ENCODE peak calls at places on chromosomes 4 and X, in six cellular contexts. K, U, J, R, Y and I are unnamed samples. For H3K27me3 and H3K9me3, the result is how much of the 10 kb centered on the place peaks cover.

GRCh38 chrX:42748067-42748850 is 29.7 kb downstream of the PPP1R2C start:
- DNase-seq in R (no peak), Y (no peak), K (no peak), U (no peak), J (no peak), I (no peak)

GRCh38 chr4:75895744-75896314 is 6.4 kb downstream of the PPEF2 start:
- DNase-seq in J (no peak), R (peak), U (no peak), Y (no peak), K (peak), I (no peak)

GRCh38 chrX:87265518-87265917 is 252.1 kb upstream of the KLHL4 start:
- DNase-seq in K (no peak), R (no peak), U (no peak), J (no peak), Y (no peak), I (no peak)

GRCh38 chr4:129342820-129343219 is 246.9 kb downstream of the C4orf33 start:
- DNase-seq in Y (no peak), K (no peak), U (no peak), R (no peak), J (no peak), I (no peak)

GRCh38 chr4:89847571-89848325 is 10.8 kb upstream of the SNCA start:
- DNase-seq in J (no peak), Y (no peak), U (no peak), K (no peak), R (no peak), I (no peak)

GRCh38 chrX:39883664-39884063 is 214.1 kb downstream of the BCOR start:
- DNase-seq in U (no peak), Y (no peak), R (peak), K (no peak), J (no peak), I (no peak)

GRCh38 chr4:53315300-53315699 is 50.6 kb downstream of the SCFD2 start:
- DNase-seq in K (no peak), Y (no peak), J (no peak), U (no peak), R (no peak), I (no peak)

GRCh38 chr4:151658959-151659593 is 101.7 kb downstream of the GATB start:
- DNase-seq in Y (no peak), R (no peak), J (no peak), K (no peak), U (no peak), I (no peak)

GRCh38 chr4:137572647-137573046 is 40.4 kb upstream of the PCDH18 start:
- DNase-seq in U (no peak), J (no peak), R (no peak), K (no peak), Y (no peak), I (no peak)

GRCh38 chr4:41305486-41305885 is 48.8 kb downstream of the UCHL1 start:
- DNase-seq in J (no peak), Y (no peak), U (no peak), R (no peak), K (no peak), I (no peak)

GRCh38 chr4:189547537-189547936 is 393.1 kb upstream of the FRG1 start:
- DNase-seq in R (no peak), J (no peak), U (no peak), K (no peak), Y (no peak), I (no peak)

GRCh38 chr4:1401409-1402020 is 4.7 kb downstream of the NKX1-1 start:
- DNase-seq in K (no peak), Y (no peak), R (no peak), U (no peak), J (peak), I (peak)

DNA sequence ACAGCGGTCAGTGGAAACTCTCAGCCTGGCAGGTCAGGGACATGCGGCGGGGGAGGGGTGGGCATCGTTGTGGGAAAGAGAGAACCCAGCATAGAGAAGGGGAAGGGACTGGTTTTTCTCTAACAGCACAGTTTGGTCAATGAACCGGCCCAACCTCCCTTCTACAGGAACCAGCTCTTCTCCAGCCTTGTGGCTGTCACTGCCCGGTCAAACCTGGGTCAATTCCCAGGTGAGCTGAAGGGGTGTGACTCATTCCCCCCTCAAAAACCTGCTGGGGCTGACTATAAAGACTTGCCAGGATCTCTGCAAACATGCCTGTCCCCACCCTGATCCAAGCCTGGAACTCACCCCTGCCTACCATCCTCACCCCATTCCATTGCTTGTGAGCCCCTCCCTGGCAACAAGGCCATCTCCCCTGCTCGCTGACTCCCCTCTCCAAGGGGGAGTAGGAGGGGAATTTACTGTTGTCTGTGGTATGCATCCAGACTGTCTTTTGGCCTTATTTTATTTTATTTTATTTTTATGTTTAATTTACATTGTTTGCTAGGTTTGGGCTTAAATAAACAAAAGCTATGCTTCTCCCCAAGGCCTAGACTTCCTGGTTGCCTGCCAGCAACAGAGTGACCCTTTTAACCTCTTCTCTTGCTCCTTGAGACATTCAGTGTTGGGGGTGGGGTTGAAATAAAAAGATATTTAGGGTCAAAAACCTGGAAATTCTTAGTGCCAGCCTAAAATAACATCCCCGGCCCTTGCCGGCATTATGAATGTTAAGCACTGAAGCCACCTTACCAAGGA is 49.6 kb downstream of the TSC22D3 start:
- DNase-seq in Y (no peak), J (no peak), U (no peak), K (no peak), R (no peak), I (no peak)
- H3K27ac ChIP-seq in Y (peak), J (peak), U (no peak), K (no peak), R (no peak), I (no peak)

GRCh38 chr4:174789666-174790065 is 39.4 kb downstream of the GLRA3 start:
- DNase-seq in Y (no peak), R (no peak), U (no peak), K (no peak), J (no peak), I (no peak)

GRCh38 chr4:174794706-174795105 is 34.3 kb downstream of the GLRA3 start:
- DNase-seq in J (no peak), K (no peak), U (no peak), R (no peak), Y (no peak), I (no peak)
- H3K27me3 ChIP-seq in J (under half), K (under half), U (under half), R (under half), Y (under half), I (under half)

DNA sequence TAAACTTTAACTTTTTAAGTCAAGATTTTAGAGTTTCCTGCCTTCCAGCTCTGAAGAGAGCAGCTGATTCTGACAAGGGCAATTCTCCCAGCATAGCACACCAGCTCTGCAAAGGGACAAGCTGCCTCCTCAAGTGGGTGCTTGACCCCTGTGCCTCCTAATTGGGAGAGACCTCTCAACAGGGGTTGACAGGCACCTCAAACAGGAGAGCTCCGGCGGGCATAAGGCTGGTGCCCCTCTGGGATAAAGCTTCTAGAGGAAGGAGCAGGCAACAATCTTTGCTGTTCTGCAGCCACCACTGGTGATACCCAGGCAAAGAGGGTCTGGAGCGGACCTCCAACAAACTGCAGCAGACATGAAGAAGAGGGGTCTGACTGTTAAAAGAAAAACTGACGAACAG is 872.9 kb upstream of the PCDH10 start:
- DNase-seq in Y (peak), U (no peak), R (no peak), K (no peak), J (no peak), I (no peak)
- H3K9me3 ChIP-seq in Y (under half), U (under half), R (under half), K (under half), J (under half), I (under half)

GRCh38 chr4:169628579-169628978 is 8.2 kb downstream of the CLCN3 start:
- DNase-seq in J (no peak), Y (no peak), R (no peak), U (no peak), K (no peak), I (no peak)
- H3K27ac ChIP-seq in J (no peak), Y (no peak), R (no peak), U (peak), K (no peak), I (no peak)

DNA sequence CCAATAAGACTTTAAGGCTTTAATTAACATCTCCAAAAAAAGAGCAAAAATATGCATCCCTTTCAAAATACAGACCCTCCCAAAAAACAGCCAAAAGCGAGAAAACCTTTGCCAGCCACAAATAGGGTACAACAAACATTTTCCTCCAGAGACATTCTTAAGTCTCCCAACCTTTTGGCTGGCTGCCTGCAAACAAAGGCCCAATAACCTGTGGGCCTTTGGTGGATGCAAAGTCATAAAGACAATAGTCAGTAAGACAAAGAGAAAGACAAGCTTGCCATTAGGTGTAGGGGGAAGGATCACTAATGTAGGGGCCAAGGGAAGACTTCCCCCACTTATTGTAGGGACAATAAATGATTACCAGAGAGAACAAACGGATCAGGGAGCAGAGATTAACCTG is 215.5 kb upstream of the ZFP42 start:
- DNase-seq in J (no peak), Y (no peak), K (peak), R (no peak), U (no peak), I (no peak)
- H3K27me3 ChIP-seq in J (under half), Y (under half), K (under half), R (under half), U (under half), I (under half)

GRCh38 chr4:132417220-132417619 is 731.9 kb upstream of the PCDH10 start:
- DNase-seq in U (no peak), R (no peak), K (no peak), Y (no peak), J (no peak), I (no peak)
- H3K9me3 ChIP-seq in U (under half), R (under half), K (under half), Y (under half), J (under half), I (under half)

DNA sequence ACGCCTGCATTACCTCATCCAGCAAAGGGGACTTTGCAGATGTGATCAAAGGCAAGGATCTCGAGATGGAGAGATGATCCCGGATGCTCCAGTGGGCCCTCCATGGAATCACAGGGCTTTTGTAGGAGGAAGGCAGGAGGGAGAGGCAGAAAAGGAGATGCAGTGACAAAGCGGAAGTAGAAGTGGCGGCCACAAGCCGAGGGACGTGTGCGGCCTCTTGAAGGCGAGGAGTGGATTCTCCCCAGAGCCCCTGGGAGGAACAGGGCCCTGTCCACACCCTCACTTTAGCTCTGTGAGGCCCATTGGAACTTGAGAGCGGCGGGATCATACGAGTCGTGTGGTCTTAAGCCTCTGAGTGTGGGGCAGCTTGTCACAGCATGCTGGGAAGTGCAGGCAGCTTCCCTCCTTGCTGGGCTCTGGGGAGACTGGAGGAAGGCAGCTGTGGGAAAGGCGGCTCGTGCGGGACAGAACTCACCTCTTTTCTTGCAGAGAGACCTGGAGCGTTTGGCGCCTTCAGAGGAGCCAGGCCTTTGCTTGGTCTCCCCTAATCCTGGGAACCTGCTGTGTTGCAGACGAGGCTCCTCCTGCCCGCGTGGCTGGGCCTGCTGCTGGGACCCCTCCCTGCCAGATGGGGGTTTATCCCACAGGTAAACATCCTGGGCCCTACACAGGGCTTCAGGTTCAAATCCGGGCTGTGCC is 10.2 kb downstream of the SH3TC1 start:
- DNase-seq in R (no peak), J (no peak), Y (no peak), K (no peak), U (no peak), I (no peak)
- H3K27ac ChIP-seq in R (no peak), J (no peak), Y (no peak), K (no peak), U (no peak), I (no peak)

GRCh38 chr4:65461781-65462180 is 208.5 kb downstream of the EPHA5 start:
- DNase-seq in K (no peak), R (no peak), U (no peak), Y (no peak), J (no peak), I (no peak)
- H3K27me3 ChIP-seq in K (under half), R (under half), U (under half), Y (under half), J (under half), I (under half)

DNA sequence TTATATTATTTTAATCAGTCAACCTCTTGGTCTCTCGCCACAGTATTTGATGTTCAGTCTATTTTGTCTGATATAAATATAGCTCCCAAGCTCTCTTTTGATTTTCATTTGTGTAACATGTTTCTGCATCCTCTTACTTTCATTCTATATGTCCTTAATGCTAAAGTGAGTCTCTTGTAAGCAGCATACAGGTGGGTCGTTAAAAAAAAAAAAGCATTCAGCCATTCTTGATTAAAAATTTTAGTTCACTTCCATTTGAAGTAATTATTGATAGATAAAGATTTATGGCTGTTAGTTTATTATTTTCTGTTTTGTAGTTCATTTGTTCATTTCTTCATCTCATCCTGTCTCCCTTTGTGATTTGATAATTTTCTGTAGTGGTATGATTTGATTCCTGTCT is 229.1 kb downstream of the GUCY2F start:
- DNase-seq in U (no peak), J (no peak), Y (no peak), K (no peak), R (no peak), I (no peak)
- H3K9me3 ChIP-seq in U (under half), J (under half), Y (under half), K (under half), R (under half), I (under half)

DNA sequence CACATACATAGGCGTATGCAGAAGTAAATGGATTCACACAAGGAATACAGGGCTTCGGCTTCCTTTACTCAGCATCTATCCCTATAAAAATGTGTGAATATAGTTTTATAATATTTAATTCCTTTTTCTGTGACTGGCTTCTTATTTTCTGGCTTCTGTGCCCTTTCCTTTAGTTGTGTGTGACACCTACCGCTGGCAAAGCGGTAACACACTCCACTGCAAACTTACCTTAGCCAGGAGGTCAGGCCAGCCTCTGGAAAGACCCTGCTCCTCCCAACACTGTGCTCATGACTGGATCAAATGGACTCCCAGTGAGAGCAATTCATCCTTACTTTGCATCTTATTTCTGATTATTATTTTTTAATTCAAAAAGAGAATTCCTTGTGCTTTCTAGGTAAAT is 244.2 kb downstream of the ANK2 start:
- DNase-seq in R (no peak), J (no peak), U (no peak), K (no peak), Y (no peak), I (no peak)
- H3K27ac ChIP-seq in R (no peak), J (peak), U (peak), K (peak), Y (peak), I (no peak)